ENCODE peak calls at places on chromosome 7, in five cellular contexts. J is PC-9, U is stomach, E is tibial nerve, C is OCI-LY7. T is an unnamed sample.
A peak's percentile ranks its signal among the peaks of the same experiment; 100 is the strongest.

GRCh38 chr7:43535810-43536585 is 46.9 kb upstream of the STK17A start:
- DNase-seq in J (no peak), E (no peak), U (no peak), C (no peak), T (no peak)

GRCh38 chr7:137360087-137360679 is 16.6 kb upstream of the PTN start:
- DNase-seq in J (no peak), E (no peak), C (peak; percentile 31), U (no peak), T (no peak)

GRCh38 chr7:90568213-90568612 is 27.9 kb upstream of the CDK14 start:
- DNase-seq in E (no peak), J (no peak), C (no peak), U (no peak), T (no peak)

GRCh38 chr7:42480304-42480665 is 243.3 kb upstream of the GLI3 start:
- DNase-seq in E (no peak), J (no peak), C (no peak), U (no peak), T (no peak)

GRCh38 chr7:138667535-138667934 is 33.6 kb downstream of the SVOPL start:
- DNase-seq in C (no peak), J (no peak), E (no peak), U (no peak), T (no peak)

GRCh38 chr7:18320971-18321567 is 174.5 kb upstream of the HDAC9 start:
- DNase-seq in E (no peak), J (no peak), C (peak; percentile 47), U (no peak), T (no peak)

GRCh38 chr7:5620459-5620881 is 161.0 kb downstream of the RNF216 start:
- DNase-seq in C (no peak), U (no peak), J (no peak), E (no peak), T (no peak)

GRCh38 chr7:7131273-7131672 is 51.1 kb upstream of the C1GALT1 start:
- DNase-seq in J (no peak), E (no peak), C (no peak), U (no peak), T (no peak)

GRCh38 chr7:83882551-83882950 is 233.6 kb upstream of the SEMA3E start:
- DNase-seq in J (no peak), U (no peak), E (no peak), C (no peak), T (no peak)

GRCh38 chr7:66739477-66739876 is 1.1 kb upstream of the RABGEF1 start:
- DNase-seq in E (no peak), J (no peak), C (no peak), U (no peak), T (no peak)

GRCh38 chr7:42605800-42606199 is 306.1 kb downstream of the C7orf25 start:
- DNase-seq in E (no peak), C (no peak), J (no peak), U (no peak), T (no peak)

GRCh38 chr7:45036317-45036716 is 36.3 kb downstream of the CCM2 start:
- DNase-seq in U (no peak), C (no peak), E (no peak), J (no peak), T (no peak)

GRCh38 chr7:55188590-55189446 is 170.0 kb downstream of the EGFR start:
- DNase-seq in E (no peak), C (no peak), U (peak; percentile 45), J (no peak), T (no peak)

GRCh38 chr7:75054744-75055527 is 18.7 kb downstream of the RCC1L start:
- DNase-seq in E (no peak), C (no peak), U (no peak), J (no peak), T (peak; percentile 56)

GRCh38 chr7:50667338-50667737 is 102.1 kb upstream of the DDC start:
- DNase-seq in U (peak; percentile 83), J (no peak), C (no peak), E (no peak), T (no peak)

GRCh38 chr7:34091330-34091917 is 186.1 kb downstream of the BMPER start:
- DNase-seq in U (peak; percentile 33), E (no peak), J (no peak), C (peak; percentile 11), T (no peak)

GRCh38 chr7:106358103-106358663 is 73.4 kb upstream of the NAMPT start:
- DNase-seq in J (no peak), U (no peak), E (no peak), C (no peak), T (no peak)

GRCh38 chr7:20238268-20238753 is 21.1 kb upstream of the MACC1 start:
- DNase-seq in U (no peak), C (no peak), J (no peak), E (no peak), T (no peak)

GRCh38 chr7:139613971-139614411 is 90.5 kb downstream of the CLEC2L start:
- DNase-seq in C (no peak), U (no peak), J (no peak), E (no peak), T (no peak)

GRCh38 chr7:103989200-103989784 is at the start of gene RELN:
- DNase-seq in E (no peak), U (no peak), C (no peak), J (no peak), T (no peak)

GRCh38 chr7:132575987-132576722 is at the start of gene PLXNA4:
- DNase-seq in U (no peak), E (no peak), J (no peak), C (no peak), T (no peak)

GRCh38 chr7:5549096-5549896 is 125.7 kb upstream of the TNRC18 start:
- DNase-seq in E (no peak), U (peak; percentile 69), C (no peak), J (peak; percentile 98), T (no peak)

GRCh38 chr7:35482231-35482630 is 212.7 kb downstream of the HERPUD2 start:
- DNase-seq in J (no peak), E (no peak), U (no peak), C (no peak), T (no peak)

GRCh38 chr7:121587454-121587853 is 191.3 kb upstream of the FAM3C start:
- DNase-seq in C (no peak), J (no peak), U (no peak), E (no peak), T (no peak)

GRCh38 chr7:31690892-31691291 is 3.9 kb downstream of the PPP1R17 start:
- DNase-seq in U (no peak), E (no peak), J (no peak), C (no peak), T (no peak)

GRCh38 chr7:105141068-105141467 is 127.1 kb downstream of the KMT2E start:
- DNase-seq in J (no peak), U (no peak), E (no peak), C (peak; percentile 23), T (no peak)

GRCh38 chr7:149496642-149497391 is 792 bp downstream of the ZNF746 start:
- DNase-seq in C (peak; percentile 43), E (no peak), J (no peak), U (peak; percentile 43), T (no peak)

GRCh38 chr7:109009636-109010035 is 440.0 kb downstream of the DNAJB9 start:
- DNase-seq in E (no peak), C (no peak), U (no peak), J (no peak), T (no peak)

DNA sequence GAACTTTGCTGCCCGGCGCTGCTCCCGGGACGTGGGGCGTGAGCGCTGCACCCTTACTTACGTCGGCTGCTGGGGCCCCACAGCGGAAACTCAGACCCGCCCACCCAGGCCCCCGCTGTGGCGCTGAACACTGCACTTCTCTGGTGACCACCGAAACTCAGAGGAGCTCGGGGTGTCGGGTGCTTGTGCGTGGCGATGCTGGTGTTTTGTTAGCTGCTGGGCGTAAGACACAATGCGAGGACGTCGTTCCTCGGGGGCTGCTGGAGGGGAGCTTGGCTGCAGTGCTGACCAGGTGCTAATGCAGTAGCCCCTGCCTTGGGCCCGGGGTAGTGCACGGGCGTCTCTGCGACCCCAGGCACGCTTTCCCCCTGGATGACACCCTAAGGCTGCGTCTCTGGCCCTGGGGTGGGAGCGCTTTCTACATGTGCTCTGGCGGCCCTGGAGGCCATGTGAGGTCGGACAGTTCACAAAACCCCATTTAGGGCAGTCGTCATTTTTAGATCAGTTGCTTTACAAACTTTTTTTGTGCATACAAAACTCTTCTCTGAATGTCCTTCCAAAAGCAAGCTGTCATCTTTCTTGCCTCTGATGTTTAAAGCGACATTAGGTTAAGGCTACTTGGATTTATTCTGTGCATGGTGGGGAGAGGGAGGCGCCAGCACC is 5.7 kb downstream of the MAFK start:
- DNase-seq in U (no peak), J (no peak), E (no peak), C (no peak), T (no peak)
- H3K4me3 ChIP-seq in U (peak overlapping the region; percentile 56), J (peak overlapping the region; percentile 53), E (peak overlapping the region; percentile 38), C (no peak overlapping the region), T (peak overlapping the region; percentile 78)

DNA sequence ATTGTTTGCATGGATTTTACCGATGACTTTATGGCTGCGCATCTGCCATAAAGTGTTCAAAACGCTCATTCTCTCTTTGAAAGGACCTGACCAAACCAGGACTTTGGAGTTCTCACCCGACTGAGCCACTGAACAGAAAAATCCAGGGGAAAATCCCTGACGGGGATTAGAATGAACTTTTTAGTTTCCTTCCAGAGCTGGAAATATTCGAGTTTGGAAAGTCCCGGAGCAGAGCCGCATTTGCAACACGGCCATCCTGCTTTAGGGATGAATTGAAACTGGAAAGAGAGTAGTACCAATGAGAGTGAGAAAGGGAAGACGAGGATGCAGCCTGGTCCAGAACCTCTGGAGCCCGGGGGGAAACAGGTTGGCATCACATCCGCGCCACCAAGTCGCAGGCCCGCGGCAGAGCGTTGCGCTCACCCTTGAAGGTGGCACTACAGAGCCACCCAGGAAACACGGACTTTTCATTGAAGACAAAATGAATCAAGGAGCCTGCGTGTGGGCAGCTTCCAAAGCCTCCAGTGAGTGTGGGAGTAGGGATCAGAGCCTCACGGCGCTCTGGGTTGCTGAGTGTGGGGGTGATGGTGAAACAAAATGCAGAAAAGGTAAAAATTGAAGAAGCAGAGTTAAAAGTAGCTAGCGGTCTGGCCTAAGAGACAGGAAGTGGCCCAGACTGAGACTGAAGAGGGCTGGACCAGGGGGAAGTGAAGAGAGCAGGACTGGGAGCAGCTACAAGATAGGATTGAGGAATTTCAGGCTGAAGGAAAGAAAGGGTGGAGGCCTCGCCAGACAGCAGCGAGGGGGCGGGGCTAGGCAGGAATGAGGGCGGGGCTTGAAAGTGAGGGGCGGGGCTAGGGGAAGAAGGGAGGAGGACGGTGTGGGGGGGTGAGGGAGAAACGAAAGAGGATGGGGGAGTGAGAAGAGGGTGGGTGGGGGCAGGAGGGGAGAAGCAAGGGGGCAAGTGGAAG is 1.9 kb downstream of the SMURF1 start:
- DNase-seq in J (peak; percentile 57), C (peak; percentile 42), U (peak; percentile 72), E (peak; percentile 63), T (peak; percentile 26)
- H3K4me3 ChIP-seq in J (peak overlapping the region; percentile 78), C (peak overlapping the region; percentile 96), U (peak overlapping the region; percentile 100), E (peak overlapping the region; percentile 98), T (peak overlapping the region; percentile 97)

GRCh38 chr7:100517305-100517704 is 21.7 kb upstream of the AGFG2 start:
- DNase-seq in U (no peak), J (no peak), C (no peak), E (no peak), T (no peak)

GRCh38 chr7:100510437-100511239 is 26.9 kb downstream of the NYAP1 start:
- DNase-seq in C (no peak), U (no peak), E (no peak), J (no peak), T (no peak)

GRCh38 chr7:100513212-100513611 is 25.8 kb upstream of the AGFG2 start:
- DNase-seq in C (no peak), J (no peak), E (no peak), U (no peak), T (no peak)

GRCh38 chr7:100516135-100516812 is 22.7 kb upstream of the AGFG2 start:
- DNase-seq in E (peak; percentile 60), J (peak; percentile 79), U (peak; percentile 30), C (peak; percentile 74), T (no peak)

GRCh38 chr7:100515072-100515532 is 23.9 kb upstream of the AGFG2 start:
- DNase-seq in J (peak; percentile 43), C (no peak), U (no peak), E (no peak), T (no peak)
- H3K4me3 ChIP-seq in J (no peak overlapping the region), C (no peak overlapping the region), U (no peak overlapping the region), E (no peak overlapping the region), T (no peak overlapping the region)

GRCh38 chr7:142717453-142717852 is 31.8 kb upstream of the PRSS1 start:
- DNase-seq in C (peak; percentile 36), J (no peak), E (no peak), U (no peak), T (no peak)
- H3K4me3 ChIP-seq in C (no peak overlapping the region), J (no peak overlapping the region), E (no peak overlapping the region), U (no peak overlapping the region), T (no peak overlapping the region)